ENCODE peak calls at places on chromosomes 12 and 14, in five cellular contexts. One of them, this sample, is unnamed.

GRCh38 chr14:105173901-105174894 is 5.6 kb upstream of the JAG2 start:
- DNase-seq in astrocyte of the spinal cord: no peak
- DNase-seq in AG04450: no peak
- DNase-seq in ovary: no peak
- DNase-seq in heart left ventricle: no peak
- DNase-seq in this sample: no peak

GRCh38 chr14:92135269-92135668 is 13.5 kb downstream of the CPSF2 start:
- DNase-seq in astrocyte of the spinal cord: peak
- DNase-seq in AG04450: no peak
- DNase-seq in ovary: no peak
- DNase-seq in heart left ventricle: no peak
- DNase-seq in this sample: peak

GRCh38 chr12:85617307-85618091 is 218.7 kb downstream of the RASSF9 start:
- DNase-seq in astrocyte of the spinal cord: no peak
- DNase-seq in AG04450: no peak
- DNase-seq in ovary: no peak
- DNase-seq in heart left ventricle: no peak
- DNase-seq in this sample: no peak

GRCh38 chr14:106013879-106014376 is 487.5 kb downstream of the TMEM121 start:
- DNase-seq in astrocyte of the spinal cord: no peak
- DNase-seq in AG04450: no peak
- DNase-seq in ovary: no peak
- DNase-seq in heart left ventricle: no peak
- DNase-seq in this sample: no peak

GRCh38 chr14:58501214-58501816 is 73.8 kb downstream of the KIAA0586 start:
- DNase-seq in astrocyte of the spinal cord: peak
- DNase-seq in AG04450: peak
- DNase-seq in ovary: no peak
- DNase-seq in heart left ventricle: no peak
- DNase-seq in this sample: peak

GRCh38 chr14:36424478-36425102 is 95.4 kb downstream of the NKX2-1 start:
- DNase-seq in astrocyte of the spinal cord: no peak
- DNase-seq in AG04450: no peak
- DNase-seq in ovary: no peak
- DNase-seq in heart left ventricle: no peak
- DNase-seq in this sample: no peak

GRCh38 chr12:124581299-124581698 is 13.9 kb upstream of the NCOR2 start:
- DNase-seq in astrocyte of the spinal cord: no peak
- DNase-seq in AG04450: no peak
- DNase-seq in ovary: no peak
- DNase-seq in heart left ventricle: no peak
- DNase-seq in this sample: peak

GRCh38 chr12:43336962-43337555 is 214.9 kb downstream of the ADAMTS20 start:
- DNase-seq in astrocyte of the spinal cord: peak
- DNase-seq in AG04450: no peak
- DNase-seq in ovary: no peak
- DNase-seq in heart left ventricle: no peak
- DNase-seq in this sample: peak

GRCh38 chr14:27672047-27672446 is 1074.2 kb upstream of the NOVA1 start:
- DNase-seq in astrocyte of the spinal cord: no peak
- DNase-seq in AG04450: no peak
- DNase-seq in ovary: no peak
- DNase-seq in heart left ventricle: no peak
- DNase-seq in this sample: no peak

DNA sequence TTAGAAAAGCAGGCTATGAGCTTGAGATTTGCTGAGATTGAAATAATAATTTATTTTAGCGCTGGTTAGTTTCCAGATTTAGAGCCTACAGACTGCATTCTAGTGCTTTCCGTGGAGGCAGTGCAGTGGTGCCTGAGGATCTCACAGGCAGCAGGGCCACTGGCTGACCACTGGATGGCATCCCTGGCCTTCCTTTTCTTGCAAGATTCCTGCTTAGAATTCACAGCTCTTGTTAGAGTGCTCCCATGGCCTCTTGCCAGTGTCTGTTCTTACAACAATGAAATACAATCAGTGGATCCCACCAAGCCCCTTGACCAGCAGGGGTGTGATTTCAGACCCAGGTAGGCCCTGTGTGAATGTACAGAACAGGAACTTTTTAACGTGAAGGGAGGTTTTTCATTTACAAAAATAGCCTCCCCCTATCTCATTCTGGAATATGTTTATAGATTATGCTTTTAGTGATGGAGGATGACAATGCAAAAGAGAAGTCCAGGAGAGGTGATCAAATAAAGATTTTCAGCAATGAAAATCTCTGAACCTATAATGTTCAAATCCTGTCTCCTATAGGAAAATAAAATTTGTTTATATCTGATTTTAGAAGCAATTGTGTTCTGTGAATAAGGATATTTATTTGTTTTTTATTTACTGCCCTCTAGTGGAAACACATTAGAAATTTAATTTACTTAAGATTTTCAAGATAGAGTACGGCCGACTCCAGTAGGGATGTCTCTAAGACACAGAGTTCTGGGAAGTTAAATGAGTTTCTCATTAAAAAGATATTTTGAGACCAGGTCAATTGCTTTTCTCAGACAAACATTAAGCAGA is 362.2 kb upstream of the STXBP6 start:
- DNase-seq in astrocyte of the spinal cord: peak
- DNase-seq in AG04450: no peak
- DNase-seq in ovary: no peak
- DNase-seq in heart left ventricle: no peak
- DNase-seq in this sample: peak
- TF ChIP-seq CTCF in astrocyte of the spinal cord: no peak
- TF ChIP-seq CTCF in AG04450: no peak
- TF ChIP-seq CTCF in ovary: no peak
- TF ChIP-seq CTCF in heart left ventricle: peak
- TF ChIP-seq CTCF in this sample: peak

DNA sequence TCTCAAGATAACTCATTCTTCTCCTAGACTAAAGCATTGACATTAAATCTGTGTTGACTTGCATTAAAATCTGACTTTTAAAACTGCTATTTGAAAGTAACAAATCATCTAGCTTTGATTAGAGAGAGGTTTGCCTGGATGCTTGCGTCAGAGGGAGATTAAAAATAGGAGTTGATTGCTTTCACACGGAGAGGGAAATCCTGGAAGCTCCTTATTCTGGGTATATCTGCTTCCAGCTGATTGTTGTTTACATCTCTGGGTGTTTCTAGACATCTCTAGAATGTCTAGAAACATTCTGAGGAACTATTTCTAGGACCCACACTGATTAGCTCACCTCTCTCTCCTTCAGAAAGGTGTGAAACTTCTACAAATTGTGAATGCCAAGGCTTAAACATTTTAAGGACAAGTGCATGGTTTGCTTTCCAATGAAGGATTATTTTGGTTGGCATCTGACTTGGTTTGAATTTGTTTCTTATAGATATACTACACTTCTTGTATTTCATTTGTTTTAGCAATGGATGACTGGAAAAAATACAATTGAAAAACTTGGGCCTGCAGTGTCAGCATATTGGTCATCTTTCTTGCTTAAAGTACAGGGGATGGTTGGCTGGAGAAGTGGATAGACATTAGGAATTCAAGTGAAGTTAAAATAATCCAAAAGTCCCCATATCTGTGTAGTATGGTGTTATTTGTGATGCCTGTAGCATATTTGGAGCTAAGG is 2.1 kb downstream of the DIP2B start:
- DNase-seq in astrocyte of the spinal cord: no peak
- DNase-seq in AG04450: no peak
- DNase-seq in ovary: no peak
- DNase-seq in heart left ventricle: no peak
- DNase-seq in this sample: peak
- H3K4me3 ChIP-seq in astrocyte of the spinal cord: peak
- H3K4me3 ChIP-seq in AG04450: peak
- H3K4me3 ChIP-seq in ovary: peak
- H3K4me3 ChIP-seq in heart left ventricle: peak
- H3K4me3 ChIP-seq in this sample: peak

GRCh38 chr12:84507914-84508313 is 404.7 kb downstream of the SLC6A15 start:
- DNase-seq in astrocyte of the spinal cord: peak
- DNase-seq in AG04450: no peak
- DNase-seq in ovary: no peak
- DNase-seq in heart left ventricle: no peak
- DNase-seq in this sample: no peak

GRCh38 chr12:84508325-84508861 is 404.2 kb downstream of the SLC6A15 start:
- DNase-seq in astrocyte of the spinal cord: peak
- DNase-seq in AG04450: no peak
- DNase-seq in ovary: no peak
- DNase-seq in heart left ventricle: no peak
- DNase-seq in this sample: peak

GRCh38 chr12:84502180-84502857 is 410.3 kb downstream of the SLC6A15 start:
- DNase-seq in astrocyte of the spinal cord: no peak
- DNase-seq in AG04450: no peak
- DNase-seq in ovary: no peak
- DNase-seq in heart left ventricle: no peak
- DNase-seq in this sample: no peak

GRCh38 chr12:84506317-84506716 is 406.3 kb downstream of the SLC6A15 start:
- DNase-seq in astrocyte of the spinal cord: no peak
- DNase-seq in AG04450: no peak
- DNase-seq in ovary: no peak
- DNase-seq in heart left ventricle: no peak
- DNase-seq in this sample: no peak

GRCh38 chr12:84502907-84503787 is 409.5 kb downstream of the SLC6A15 start:
- DNase-seq in astrocyte of the spinal cord: peak
- DNase-seq in AG04450: peak
- DNase-seq in ovary: no peak
- DNase-seq in heart left ventricle: no peak
- DNase-seq in this sample: peak
- TF ChIP-seq CTCF in astrocyte of the spinal cord: peak
- TF ChIP-seq CTCF in AG04450: peak
- TF ChIP-seq CTCF in ovary: no peak
- TF ChIP-seq CTCF in heart left ventricle: peak
- TF ChIP-seq CTCF in this sample: peak

GRCh38 chr12:48004941-48005749 is 869 bp upstream of the COL2A1 start:
- DNase-seq in astrocyte of the spinal cord: no peak
- DNase-seq in AG04450: no peak
- DNase-seq in ovary: no peak
- DNase-seq in heart left ventricle: no peak
- DNase-seq in this sample: no peak

GRCh38 chr12:48004039-48004940 is at the start of gene COL2A1:
- DNase-seq in astrocyte of the spinal cord: peak
- DNase-seq in AG04450: no peak
- DNase-seq in ovary: no peak
- DNase-seq in heart left ventricle: no peak
- DNase-seq in this sample: no peak

GRCh38 chr12:48002179-48002601 is 2.1 kb downstream of the COL2A1 start:
- DNase-seq in astrocyte of the spinal cord: no peak
- DNase-seq in AG04450: no peak
- DNase-seq in ovary: peak
- DNase-seq in heart left ventricle: no peak
- DNase-seq in this sample: no peak

GRCh38 chr12:48002773-48003218 is 1.5 kb downstream of the COL2A1 start:
- DNase-seq in astrocyte of the spinal cord: peak
- DNase-seq in AG04450: no peak
- DNase-seq in ovary: peak
- DNase-seq in heart left ventricle: no peak
- DNase-seq in this sample: peak

GRCh38 chr12:48003226-48004038 is 844 bp downstream of the COL2A1 start:
- DNase-seq in astrocyte of the spinal cord: peak
- DNase-seq in AG04450: no peak
- DNase-seq in ovary: no peak
- DNase-seq in heart left ventricle: no peak
- DNase-seq in this sample: no peak
- H3K4me3 ChIP-seq in astrocyte of the spinal cord: no peak
- H3K4me3 ChIP-seq in AG04450: no peak
- H3K4me3 ChIP-seq in ovary: peak
- H3K4me3 ChIP-seq in heart left ventricle: peak
- H3K4me3 ChIP-seq in this sample: no peak

DNA sequence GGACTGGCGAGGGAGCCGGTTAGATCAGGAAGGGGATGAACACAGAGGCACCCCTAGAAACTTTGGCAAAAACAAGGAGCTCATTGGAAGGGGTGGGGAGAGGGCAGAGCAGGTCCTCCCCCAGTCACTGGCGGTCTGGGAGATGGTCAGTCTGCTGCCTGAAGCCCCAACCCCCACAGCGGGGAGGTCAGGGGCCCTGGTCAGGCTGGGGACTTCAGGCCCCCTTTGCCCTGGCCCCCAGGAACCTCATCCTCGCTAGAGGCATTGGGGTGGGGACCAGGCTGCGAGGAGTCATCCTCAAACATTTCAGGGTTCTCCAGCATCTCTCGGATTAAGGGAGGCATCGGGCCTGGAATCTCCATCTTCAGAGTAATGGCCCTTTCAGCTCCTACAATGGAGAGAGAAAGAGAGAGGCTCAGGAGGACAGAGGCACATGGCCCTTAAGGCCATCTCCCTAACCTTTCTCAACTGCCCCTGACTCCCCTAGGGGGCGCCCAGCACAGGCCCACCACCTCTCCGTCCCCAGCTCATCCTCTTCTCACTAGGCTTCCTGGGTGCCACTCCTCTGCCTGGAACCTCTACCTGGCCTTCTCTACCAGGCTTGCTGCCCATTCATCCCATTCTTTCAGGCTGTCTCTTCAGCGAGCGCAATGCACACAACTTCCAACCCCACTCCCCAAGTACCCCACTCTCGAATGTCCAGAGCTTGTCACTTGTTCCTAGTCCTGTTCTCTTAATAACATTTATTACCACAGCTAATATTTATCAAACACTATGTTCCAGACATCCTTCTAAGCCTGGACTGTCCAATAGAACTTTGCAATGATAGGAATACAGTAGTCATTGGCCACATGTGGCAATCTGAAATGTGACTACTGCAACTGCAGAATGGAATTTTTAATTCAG is 4.7 kb upstream of the ITGB7 start:
- DNase-seq in astrocyte of the spinal cord: no peak
- DNase-seq in AG04450: no peak
- DNase-seq in ovary: no peak
- DNase-seq in heart left ventricle: no peak
- DNase-seq in this sample: no peak
- TF ChIP-seq CTCF in astrocyte of the spinal cord: peak
- TF ChIP-seq CTCF in AG04450: peak
- TF ChIP-seq CTCF in ovary: no peak
- TF ChIP-seq CTCF in heart left ventricle: no peak
- TF ChIP-seq CTCF in this sample: peak

GRCh38 chr12:16606117-16606200 is at the start of gene LMO3:
- DNase-seq in astrocyte of the spinal cord: no peak
- DNase-seq in AG04450: no peak
- DNase-seq in ovary: no peak
- DNase-seq in heart left ventricle: no peak
- DNase-seq in this sample: no peak
- H3K4me3 ChIP-seq in astrocyte of the spinal cord: peak
- H3K4me3 ChIP-seq in AG04450: peak
- H3K4me3 ChIP-seq in ovary: peak
- H3K4me3 ChIP-seq in heart left ventricle: peak
- H3K4me3 ChIP-seq in this sample: peak

GRCh38 chr14:56173360-56173922 is 55.2 kb downstream of the PELI2 start:
- DNase-seq in astrocyte of the spinal cord: no peak
- DNase-seq in AG04450: no peak
- DNase-seq in ovary: no peak
- DNase-seq in heart left ventricle: no peak
- DNase-seq in this sample: no peak
- TF ChIP-seq CTCF in astrocyte of the spinal cord: no peak
- TF ChIP-seq CTCF in AG04450: no peak
- TF ChIP-seq CTCF in ovary: no peak
- TF ChIP-seq CTCF in heart left ventricle: no peak
- TF ChIP-seq CTCF in this sample: no peak

This sample was measured in fibroblast of pulmonary artery.